ENCODE peak calls at places on chromosomes 5 and 9, in nine cellular contexts. T, B, Q, H, C, G, O, E and U are unnamed samples.

GRCh38 chr9:108812388-108812787 is 43.4 kb downstream of the ACTL7B start:
- DNase-seq in T (no peak), B (no peak), Q (no peak), H (no peak), C (no peak), G (no peak), O (no peak), E (no peak), U (no peak)

GRCh38 chr5:85823462-85824426 is 794.0 kb upstream of the COX7C start:
- DNase-seq in T (no peak), B (no peak), Q (no peak), H (no peak), C (no peak), G (peak; percentile 65), O (no peak), E (no peak), U (no peak)

GRCh38 chr9:101738566-101739183 is at the start of gene GRIN3A:
- DNase-seq in T (no peak), B (no peak), Q (peak; percentile 49), H (peak; percentile 70), C (no peak), G (peak; percentile 4), O (peak; percentile 53), E (no peak), U (no peak)

GRCh38 chr9:136283291-136284235 is 20.3 kb downstream of the CCDC187 start:
- DNase-seq in T (peak; percentile 94), B (peak; percentile 53), Q (peak; percentile 62), H (peak; percentile 98), C (peak; percentile 97), G (peak; percentile 89), O (peak; percentile 86), E (peak; percentile 74), U (peak; percentile 61)

GRCh38 chr9:37534901-37535300 is 41.3 kb downstream of the FBXO10 start:
- DNase-seq in T (no peak), B (no peak), Q (no peak), H (no peak), C (no peak), G (no peak), O (no peak), E (no peak), U (no peak)

GRCh38 chr9:137150485-137151060 is 11.6 kb downstream of the GRIN1 start:
- DNase-seq in T (peak; percentile 94), B (no peak), Q (peak; percentile 79), H (no peak), C (peak; percentile 71), G (no peak), O (no peak), E (peak; percentile 35), U (peak; percentile 97)

GRCh38 chr9:94867281-94867841 is 140.9 kb downstream of the AOPEP start:
- DNase-seq in T (no peak), B (no peak), Q (no peak), H (no peak), C (no peak), G (peak; percentile 86), O (peak; percentile 89), E (no peak), U (peak; percentile 76)

GRCh38 chr9:1125741-1126140 is 75.6 kb downstream of the DMRT2 start:
- DNase-seq in T (no peak), B (no peak), Q (no peak), H (no peak), C (no peak), G (peak; percentile 81), O (no peak), E (no peak), U (peak; percentile 2)

GRCh38 chr5:20572560-20572959 is 584.6 kb upstream of the CDH18 start:
- DNase-seq in T (no peak), B (no peak), Q (no peak), H (no peak), C (no peak), G (peak; percentile 49), O (peak; percentile 13), E (no peak), U (peak; percentile 84)

GRCh38 chr5:92421937-92422336 is 1038.8 kb upstream of the ARRDC3 start:
- DNase-seq in T (no peak), B (no peak), Q (no peak), H (no peak), C (no peak), G (no peak), O (no peak), E (no peak), U (no peak)